ENCODE peak calls at places on chromosomes 11 and 22, in five cellular contexts. Z, P, L, F and O are unnamed samples.

GRCh38 chr11:45204761-45205160 is 58.3 kb downstream of the PRDM11 start:
- DNase-seq in Z (no peak), L (no peak), F (no peak), P (peak), O (no peak)

GRCh38 chr11:17267576-17267975 is 9.0 kb upstream of the NUCB2 start:
- DNase-seq in P (no peak), F (no peak), Z (peak), L (no peak), O (no peak)

GRCh38 chr11:12157241-12157661 is 46.9 kb downstream of the MICAL2 start:
- DNase-seq in F (no peak), Z (peak), P (no peak), L (no peak), O (no peak)

GRCh38 chr11:12540075-12540685 is 134.0 kb upstream of the TEAD1 start:
- DNase-seq in F (no peak), Z (peak), P (no peak), L (no peak), O (no peak)

GRCh38 chr11:48025293-48025982 is 45.1 kb downstream of the PTPRJ start:
- DNase-seq in L (no peak), P (no peak), Z (no peak), F (no peak), O (no peak)

GRCh38 chr11:86103808-86104207 is 34.9 kb upstream of the PICALM start:
- DNase-seq in F (no peak), L (no peak), Z (no peak), P (no peak), O (no peak)

GRCh38 chr22:30224161-30224857 is 22.2 kb downstream of the LIF start:
- DNase-seq in L (no peak), F (no peak), Z (peak), P (no peak), O (no peak)

GRCh38 chr11:72228229-72228843 is 3.8 kb downstream of the INPPL1 start:
- DNase-seq in F (no peak), Z (peak), L (no peak), P (no peak), O (no peak)

GRCh38 chr22:33099593-33099992 is 41.4 kb upstream of the SYN3 start:
- DNase-seq in L (no peak), F (no peak), Z (no peak), P (no peak), O (no peak)

GRCh38 chr11:27718346-27718852 is 18.1 kb upstream of the BDNF start:
- DNase-seq in L (no peak), Z (peak), P (peak), F (no peak), O (peak)

GRCh38 chr11:123151366-123151765 is 43.7 kb downstream of the CLMP start:
- DNase-seq in F (no peak), L (no peak), P (no peak), Z (no peak), O (no peak)

GRCh38 chr11:106288057-106288456 is 210.6 kb downstream of the AASDHPPT start:
- DNase-seq in L (no peak), F (no peak), Z (no peak), P (no peak), O (no peak)

GRCh38 chr11:43021466-43021865 is 290.3 kb upstream of the API5 start:
- DNase-seq in L (no peak), F (peak), P (peak), Z (no peak), O (no peak)

GRCh38 chr22:46295277-46295971 is 1.2 kb upstream of the GTSE1 start:
- DNase-seq in F (no peak), P (no peak), Z (peak), L (no peak), O (no peak)